ENCODE peak calls at places on chromosomes 5 and 9, in six cellular contexts. L is activated gamma-delta T cell treated with Interleukin-2 at 50 U/mL for 16 hours, R is brain microvascular endothelial cell, C is right cardiac atrium, P is Daoy, J is activated T-cell treated with anti-CD3 and anti-CD28 coated beads for 1 hour. S is an unnamed sample.

GRCh38 chr9:86099695-86100364 is 472 bp upstream of the GOLM1 start:
- DNase-seq in L (no peak), R (peak; percentile 63), C (peak; percentile 68), P (peak; percentile 69), J (no peak), S (no peak)

GRCh38 chr5:95281211-95281610 is 3.7 kb downstream of the MCTP1 start:
- DNase-seq in L (no peak), R (peak; percentile 11), C (no peak), P (peak; percentile 63), J (no peak), S (no peak)

GRCh38 chr9:16268037-16269010 is 602.1 kb downstream of the BNC2 start:
- DNase-seq in L (no peak), R (no peak), C (no peak), P (no peak), J (no peak), S (no peak)

GRCh38 chr5:54944364-54944763 is 41.0 kb downstream of the ESM1 start:
- DNase-seq in L (peak; percentile 55), R (peak; percentile 30), C (no peak), P (peak; percentile 17), J (peak; percentile 19), S (no peak)

GRCh38 chr9:34961574-34962480 is 3.7 kb downstream of the PHF24 start:
- DNase-seq in L (no peak), R (peak; percentile 23), C (no peak), P (peak; percentile 89), J (no peak), S (no peak)

GRCh38 chr9:135221576-135221950 is 134.1 kb downstream of the OLFM1 start:
- DNase-seq in L (no peak), R (no peak), C (no peak), P (no peak), J (no peak), S (no peak)

GRCh38 chr9:128276574-128277270 is 646 bp downstream of the SWI5 start:
- DNase-seq in L (no peak), R (no peak), C (peak; percentile 48), P (peak; percentile 63), J (no peak), S (no peak)

GRCh38 chr9:91274950-91275349 is 86.8 kb downstream of the AUH start:
- DNase-seq in L (no peak), R (no peak), C (no peak), P (no peak), J (no peak), S (no peak)

GRCh38 chr9:104911029-104911607 is 16.8 kb downstream of the ABCA1 start:
- DNase-seq in L (no peak), R (peak; percentile 41), C (no peak), P (no peak), J (no peak), S (no peak)

GRCh38 chr9:34633851-34634550 is 3.6 kb downstream of the SIGMAR1 start:
- DNase-seq in L (peak; percentile 73), R (peak; percentile 64), C (peak; percentile 60), P (peak; percentile 68), J (peak; percentile 74), S (peak; percentile 50)

GRCh38 chr9:124894741-124895170 is 32.8 kb downstream of the ARPC5L start:
- DNase-seq in L (peak; percentile 39), R (peak; percentile 48), C (no peak), P (no peak), J (peak; percentile 13), S (no peak)

S was measured in GF-D8.